ENCODE peak calls at places on chromosomes 11 and 22, in ten cellular contexts. P is left lung, M is NT2/D1, F is heart left ventricle, N is H9, T is prostate gland, A is BE2C, Q is uterus, S is mucosa of descending colon, K is HepG2. I is an unnamed sample.

GRCh38 chr22:49099496-49100124 is 728.1 kb downstream of the BRD1 start:
- DNase-seq in P (no peak), M (no peak), F (no peak), N (no peak), T (no peak), A (no peak), Q (no peak), S (no peak), K (no peak), I (no peak)

GRCh38 chr11:119717839-119718534 is 11.0 kb downstream of the NECTIN1 start:
- DNase-seq in P (no peak), M (no peak), F (peak; percentile 31), N (no peak), T (no peak), A (peak; percentile 65), Q (no peak), S (no peak), K (peak; percentile 13), I (no peak)

GRCh38 chr11:92911478-92911877 is 58.0 kb upstream of the MTNR1B start:
- DNase-seq in P (no peak), M (no peak), F (no peak), N (no peak), T (no peak), A (no peak), Q (no peak), S (no peak), K (no peak), I (no peak)

GRCh38 chr11:57778318-57779037 is 16.9 kb downstream of the CTNND1 start:
- DNase-seq in P (no peak), M (peak; percentile 95), F (peak; percentile 97), N (peak; percentile 92), T (peak; percentile 91), A (peak; percentile 72), Q (peak; percentile 87), S (peak; percentile 88), K (peak; percentile 99), I (peak; percentile 99)

GRCh38 chr11:6576471-6577373 is 26.7 kb downstream of the RRP8 start:
- DNase-seq in P (no peak), M (no peak), F (peak; percentile 36), N (no peak), T (no peak), A (peak; percentile 31), Q (peak; percentile 48), S (no peak), K (no peak), I (peak; percentile 29)

GRCh38 chr22:31126128-31126868 is 3.5 kb downstream of the INPP5J start:
- DNase-seq in P (no peak), M (no peak), F (no peak), N (peak; percentile 42), T (no peak), A (no peak), Q (no peak), S (peak; percentile 26), K (no peak), I (no peak)

GRCh38 chr11:104928831-104929230 is 30.6 kb upstream of the CASP12 start:
- DNase-seq in P (no peak), M (no peak), F (no peak), N (no peak), T (no peak), A (no peak), Q (no peak), S (no peak), K (no peak), I (no peak)

GRCh38 chr11:122864386-122864785 is 18.2 kb upstream of the JHY start:
- DNase-seq in P (no peak), M (no peak), F (no peak), N (no peak), T (no peak), A (no peak), Q (no peak), S (no peak), K (no peak), I (no peak)

GRCh38 chr11:65182258-65183170 is 786 bp downstream of the CAPN1 start:
- DNase-seq in P (peak; percentile 87), M (no peak), F (peak; percentile 49), N (peak; percentile 88), T (peak; percentile 46), A (no peak), Q (no peak), S (peak; percentile 78), K (peak; percentile 34), I (peak; percentile 36)

GRCh38 chr11:103552086-103552485 is 442.9 kb downstream of the DYNC2H1 start:
- DNase-seq in P (no peak), M (no peak), F (no peak), N (no peak), T (no peak), A (no peak), Q (no peak), S (no peak), K (no peak), I (no peak)

DNA sequence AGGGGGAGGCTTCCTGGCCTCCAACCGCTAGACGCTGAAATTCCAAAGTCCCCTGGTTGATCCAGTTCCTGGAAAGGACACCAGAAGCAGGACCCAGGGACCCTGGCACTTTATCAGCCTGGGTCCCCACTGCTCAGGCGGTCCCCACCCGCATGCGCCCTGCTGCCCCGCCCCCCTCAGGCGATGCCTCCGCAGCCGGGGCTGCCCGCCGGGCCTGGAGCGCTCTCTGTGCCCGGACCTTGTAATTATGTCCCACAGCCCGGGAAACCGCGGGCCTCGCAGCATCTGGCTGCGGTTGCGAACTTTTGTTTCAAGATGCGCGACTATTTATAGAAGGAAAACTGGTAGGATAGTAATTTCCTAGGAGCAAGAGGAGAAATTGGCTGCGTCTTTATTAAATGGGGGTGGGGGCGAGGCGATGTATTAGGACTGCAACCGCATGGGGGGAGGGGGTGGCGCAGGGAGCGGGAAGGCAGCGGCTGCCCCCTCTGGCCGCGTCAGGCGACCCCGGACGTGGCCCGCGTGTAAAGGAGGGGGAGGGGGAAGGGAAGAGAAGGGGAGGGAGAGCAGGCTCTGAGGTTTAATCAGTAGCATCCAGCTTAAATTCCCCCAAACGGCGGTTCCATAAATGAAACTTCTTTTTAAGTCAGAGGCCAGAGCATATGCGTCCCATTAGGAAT is 6.1 kb downstream of the WNT7B start:
- DNase-seq in P (peak; percentile 64), M (no peak), F (no peak), N (peak; percentile 48), T (no peak), A (no peak), Q (no peak), S (no peak), K (no peak), I (no peak)
- H3K4me1 ChIP-seq in P (peaks cover 7% of the 10 kb centered on the region), M (peaks cover 20% of the 10 kb centered on the region), F (peaks cover 15% of the 10 kb centered on the region), N (no peaks in the 10 kb centered on the region), T (peaks cover 3% of the 10 kb centered on the region), A (no peaks in the 10 kb centered on the region), Q (no peaks in the 10 kb centered on the region), S (peaks cover 8% of the 10 kb centered on the region), K (peaks cover 40% of the 10 kb centered on the region), I (peaks cover 12% of the 10 kb centered on the region)

GRCh38 chr11:3856856-3857553 is 1.5 kb downstream of the STIM1 start:
- DNase-seq in P (no peak), M (no peak), F (no peak), N (no peak), T (no peak), A (no peak), Q (no peak), S (no peak), K (no peak), I (no peak)
- H3K4me1 ChIP-seq in P (peaks cover 43% of the 10 kb centered on the region), M (peaks cover 16% of the 10 kb centered on the region), F (peaks cover 68% of the 10 kb centered on the region), N (peaks cover 4% of the 10 kb centered on the region), T (peaks cover 18% of the 10 kb centered on the region), A (no peaks in the 10 kb centered on the region), Q (peaks cover 7% of the 10 kb centered on the region), S (peaks cover 43% of the 10 kb centered on the region), K (peaks cover 66% of the 10 kb centered on the region), I (peaks cover 60% of the 10 kb centered on the region)

GRCh38 chr22:35592418-35592967 is 24.6 kb downstream of the MB start:
- DNase-seq in P (peak; percentile 71), M (no peak), F (peak; percentile 73), N (no peak), T (no peak), A (no peak), Q (peak; percentile 27), S (no peak), K (no peak), I (no peak)

GRCh38 chr22:35593071-35593884 is 23.9 kb downstream of the MB start:
- DNase-seq in P (no peak), M (no peak), F (no peak), N (no peak), T (no peak), A (no peak), Q (peak; percentile 28), S (no peak), K (no peak), I (no peak)

GRCh38 chr22:35594686-35595085 is 22.4 kb downstream of the MB start:
- DNase-seq in P (peak; percentile 53), M (no peak), F (no peak), N (no peak), T (no peak), A (no peak), Q (no peak), S (no peak), K (no peak), I (no peak)

GRCh38 chr22:35591696-35592417 is 25.3 kb downstream of the MB start:
- DNase-seq in P (peak; percentile 10), M (no peak), F (no peak), N (no peak), T (no peak), A (no peak), Q (no peak), S (no peak), K (no peak), I (no peak)

DNA sequence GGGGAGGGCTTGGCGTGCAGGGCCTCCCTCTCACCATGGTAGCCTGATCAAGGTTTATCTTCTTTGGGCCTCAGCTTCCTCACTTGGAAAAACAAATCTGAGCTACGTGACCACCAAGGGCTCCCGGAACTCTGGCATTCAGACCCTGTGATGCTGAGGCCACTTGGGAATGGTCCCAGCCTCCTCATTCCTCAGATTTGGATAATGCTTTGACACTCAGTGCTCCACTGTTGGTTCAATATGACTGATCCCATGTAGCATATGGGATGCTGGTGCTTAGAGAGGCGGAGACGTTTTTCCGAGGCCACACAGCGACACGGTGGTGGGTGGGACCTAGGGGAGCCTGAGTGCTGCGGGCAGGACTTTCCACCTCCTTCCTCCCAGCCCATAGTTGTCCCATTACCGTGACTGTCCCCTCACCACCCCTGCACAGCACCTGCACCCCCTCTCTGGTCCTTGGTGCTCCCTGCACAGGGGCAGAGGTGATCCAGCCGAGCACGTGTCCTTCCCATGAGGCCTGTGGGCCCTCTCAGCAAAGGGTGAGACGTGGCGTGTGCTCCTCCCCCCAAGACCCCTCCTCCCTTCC is 23.2 kb downstream of the MB start:
- DNase-seq in P (peak; percentile 32), M (no peak), F (no peak), N (no peak), T (no peak), A (no peak), Q (no peak), S (no peak), K (no peak), I (no peak)
- H3K4me1 ChIP-seq in P (no peaks in the 10 kb centered on the region), M (peaks cover 21% of the 10 kb centered on the region), F (peaks cover 27% of the 10 kb centered on the region), N (no peaks in the 10 kb centered on the region), T (no peaks in the 10 kb centered on the region), A (peaks cover 12% of the 10 kb centered on the region), Q (no peaks in the 10 kb centered on the region), S (no peaks in the 10 kb centered on the region), K (peaks cover 29% of the 10 kb centered on the region), I (no peaks in the 10 kb centered on the region)

GRCh38 chr11:2378527-2379210 is 1.6 kb downstream of the CD81 start:
- DNase-seq in P (peak; percentile 77), M (no peak), F (peak; percentile 77), N (no peak), T (no peak), A (peak; percentile 15), Q (peak; percentile 64), S (peak; percentile 43), K (no peak), I (peak; percentile 42)
- H3K4me1 ChIP-seq in P (peaks cover 38% of the 10 kb centered on the region), M (peaks cover 36% of the 10 kb centered on the region), F (peaks cover 56% of the 10 kb centered on the region), N (no peaks in the 10 kb centered on the region), T (peaks cover 38% of the 10 kb centered on the region), A (no peaks in the 10 kb centered on the region), Q (peaks cover 29% of the 10 kb centered on the region), S (peaks cover 61% of the 10 kb centered on the region), K (peaks cover 7% of the 10 kb centered on the region), I (peaks cover 9% of the 10 kb centered on the region)

I was measured in adrenal gland.